ENCODE peak calls at places on chromosomes 12 and 14, in ten cellular contexts. G is RWPE2; M is CD8-positive, alpha-beta T cell; A is cardiac muscle cell; E is AG04450; Q is mammary epithelial cell; H is SK-N-SH; O is HepG2; S is Panc1; T is transverse colon. V is an unnamed sample.

GRCh38 chr12:6416596-6416995 is 28.2 kb upstream of the CD27 start:
- DNase-seq in A (no peak), H (no peak), S (no peak), E (no peak), Q (no peak), M (no peak), G (no peak), O (no peak), T (no peak), V (no peak)

GRCh38 chr12:12466157-12466556 is 96.5 kb downstream of the DUSP16 start:
- DNase-seq in Q (no peak), S (no peak), T (no peak), A (no peak), M (peak; percentile 69), E (no peak), H (no peak), G (no peak), O (no peak), V (no peak)

GRCh38 chr12:107057071-107057834 is 36.1 kb downstream of the CRY1 start:
- DNase-seq in S (no peak), E (no peak), T (no peak), H (no peak), M (no peak), Q (peak; percentile 14), A (no peak), O (no peak), G (no peak), V (no peak)

GRCh38 chr12:92898755-92899154 is 30.3 kb downstream of the EEA1 start:
- DNase-seq in S (no peak), O (no peak), T (no peak), M (no peak), G (no peak), Q (peak; percentile 56), H (no peak), E (no peak), A (no peak), V (no peak)

GRCh38 chr12:47362131-47362686 is 282.4 kb upstream of the AMIGO2 start:
- DNase-seq in A (no peak), H (no peak), S (no peak), O (no peak), G (no peak), Q (no peak), M (no peak), T (no peak), E (no peak), V (no peak)

GRCh38 chr12:51687142-51687935 is 96.3 kb downstream of the SCN8A start:
- DNase-seq in T (peak; percentile 23), Q (peak; percentile 33), E (no peak), G (no peak), H (no peak), M (no peak), O (no peak), S (no peak), A (no peak), V (no peak)

GRCh38 chr14:96297000-96297399 is 41.0 kb downstream of the BDKRB1 start:
- DNase-seq in S (no peak), G (no peak), Q (no peak), A (no peak), E (no peak), M (no peak), O (peak; percentile 12), T (no peak), H (peak; percentile 31), V (no peak)

GRCh38 chr14:35944847-35945246 is 118.7 kb downstream of the BRMS1L start:
- DNase-seq in G (no peak), O (peak; percentile 57), H (peak; percentile 17), A (no peak), E (no peak), Q (peak; percentile 6), S (no peak), M (no peak), T (peak; percentile 26), V (no peak)

GRCh38 chr12:71270057-71270456 is 112.3 kb upstream of the TSPAN8 start:
- DNase-seq in M (no peak), O (no peak), G (no peak), Q (no peak), T (no peak), E (no peak), A (no peak), S (no peak), H (no peak), V (no peak)

GRCh38 chr14:76006253-76006652 is 20.7 kb downstream of the IFT43 start:
- DNase-seq in M (no peak), G (no peak), T (no peak), S (no peak), O (no peak), A (no peak), H (no peak), Q (no peak), E (no peak), V (no peak)

GRCh38 chr12:53703746-53704145 is 23.5 kb downstream of the CALCOCO1 start:
- DNase-seq in Q (no peak), S (no peak), O (no peak), H (no peak), A (no peak), T (no peak), G (no peak), M (no peak), E (no peak), V (no peak)

GRCh38 chr14:57761800-57762199 is 104.1 kb downstream of the SLC35F4 start:
- DNase-seq in A (no peak), O (no peak), S (no peak), M (no peak), G (no peak), E (no peak), H (no peak), T (no peak), Q (no peak), V (no peak)

GRCh38 chr12:7142057-7142644 is 12.0 kb downstream of the CLSTN3 start:
- DNase-seq in O (peak; percentile 41), T (peak; percentile 48), M (peak; percentile 58), Q (peak; percentile 25), A (peak; percentile 60), H (peak; percentile 66), G (no peak), E (no peak), S (peak; percentile 18), V (no peak)

GRCh38 chr14:59354666-59355065 is 110.5 kb downstream of the GPR135 start:
- DNase-seq in Q (peak; percentile 97), G (no peak), T (no peak), E (peak; percentile 55), A (no peak), S (no peak), H (no peak), M (no peak), O (no peak), V (no peak)

GRCh38 chr12:26121323-26121740 is 3.5 kb downstream of the BHLHE41 start:
- DNase-seq in G (no peak), A (no peak), Q (peak; percentile 44), E (no peak), H (no peak), T (no peak), S (no peak), M (no peak), O (no peak), V (no peak)

GRCh38 chr14:105857816-105858675 is 331.7 kb downstream of the TMEM121 start:
- DNase-seq in M (peak; percentile 12), H (no peak), T (peak; percentile 7), G (peak; percentile 56), A (no peak), S (no peak), E (no peak), Q (no peak), O (no peak), V (no peak)

GRCh38 chr12:102172436-102172835 is 25.2 kb downstream of the PMCH start:
- DNase-seq in O (no peak), G (no peak), H (no peak), T (no peak), S (no peak), Q (no peak), E (no peak), A (no peak), M (no peak), V (no peak)

GRCh38 chr12:57548488-57548887 is 1.4 kb upstream of the KIF5A start:
- DNase-seq in T (no peak), S (no peak), A (no peak), O (no peak), G (no peak), M (no peak), Q (no peak), H (no peak), E (no peak), V (no peak)

GRCh38 chr12:57549203-57549908 is 488 bp upstream of the KIF5A start:
- DNase-seq in T (no peak), M (no peak), O (no peak), Q (no peak), A (no peak), S (no peak), H (no peak), G (no peak), E (no peak), V (no peak)

GRCh38 chr12:57551637-57552305 is 1.9 kb downstream of the KIF5A start:
- DNase-seq in G (no peak), H (no peak), M (no peak), E (no peak), O (no peak), A (no peak), S (no peak), Q (no peak), T (no peak), V (no peak)

GRCh38 chr12:57550628-57551549 is 1.0 kb downstream of the KIF5A start:
- DNase-seq in H (no peak), O (no peak), T (no peak), S (no peak), E (no peak), G (no peak), A (no peak), Q (no peak), M (no peak), V (peak; percentile 4)

GRCh38 chr12:57549909-57550627 is at the start of gene KIF5A:
- DNase-seq in H (peak; percentile 92), G (no peak), A (peak; percentile 62), T (peak; percentile 49), E (no peak), M (peak; percentile 63), Q (no peak), S (no peak), O (no peak), V (no peak)
- H3K27ac ChIP-seq in H (no peak within 1 kb of the TSS), G (no peak within 1 kb of the TSS), A (no peak within 1 kb of the TSS), T (no peak within 1 kb of the TSS), E (no peak within 1 kb of the TSS), M (no peak within 1 kb of the TSS), Q (no peak within 1 kb of the TSS), S (peak within 1 kb of the TSS; percentile 20), O (no peak within 1 kb of the TSS), V (peak within 1 kb of the TSS; percentile 81)

GRCh38 chr14:95290769-95291440 is 28.8 kb downstream of the CLMN start:
- DNase-seq in M (no peak), E (no peak), S (no peak), H (peak; percentile 65), O (no peak), A (no peak), G (no peak), T (peak; percentile 80), Q (peak; percentile 79), V (no peak)
- H3K27ac ChIP-seq in M (no peak overlapping the region), E (no peak overlapping the region), S (peak overlapping the region; percentile 34), H (no peak overlapping the region), O (no peak overlapping the region), A (no peak overlapping the region), G (peak overlapping the region; percentile 3), T (peak overlapping the region; percentile 67), Q (peak overlapping the region; percentile 67), V (peak overlapping the region; percentile 39)

GRCh38 chr14:81464253-81465001 is 64.3 kb upstream of the STON2 start:
- DNase-seq in G (no peak), A (peak; percentile 65), O (peak; percentile 53), M (peak; percentile 68), T (peak; percentile 54), E (peak; percentile 30), S (peak; percentile 61), Q (peak; percentile 45), H (peak; percentile 66), V (peak; percentile 66)
- H3K27ac ChIP-seq in G (no peak overlapping the region), A (no peak overlapping the region), O (no peak overlapping the region), M (peak overlapping the region; percentile 55), T (peak overlapping the region; percentile 56), E (no peak overlapping the region), S (no peak overlapping the region), Q (no peak overlapping the region), H (no peak overlapping the region), V (peak overlapping the region; percentile 11)

GRCh38 chr14:74570696-74571095 is 41.3 kb downstream of the LTBP2 start:
- DNase-seq in G (no peak), S (no peak), E (no peak), O (no peak), Q (peak; percentile 25), M (no peak), A (no peak), H (no peak), T (no peak), V (no peak)
- H3K27ac ChIP-seq in G (peak overlapping the region; percentile 100), S (no peak overlapping the region), E (peak overlapping the region; percentile 98), O (no peak overlapping the region), Q (peak overlapping the region; percentile 98), M (no peak overlapping the region), A (no peak overlapping the region), H (peak overlapping the region; percentile 97), T (peak overlapping the region; percentile 79), V (no peak overlapping the region)